ENCODE peak calls at places on chromosomes 7 and 10, in nine cellular contexts. One of them, this sample, is unnamed.

GRCh38 chr10:110276603-110277002 is 28.1 kb downstream of the SMNDC1 start:
- DNase-seq in AG10803: no peak
- DNase-seq in lower lobe of right lung: no peak
- DNase-seq in right atrium auricular region: no peak
- DNase-seq in iris pigment epithelial cell: no peak
- DNase-seq in stimulated activated CD4-positive, alpha-beta T cell treated with anti-CD3 and anti-CD28 coated beads, Interleukin-2, amount 100 ng/mL, for 24 hours: no peak
- DNase-seq in stimulated activated CD8-positive, alpha-beta memory T cell treated with anti-CD3 and anti-CD28 coated beads, Interleukin-4, amount 100 ng/mL, for 4 hours: no peak
- DNase-seq in GM13976: no peak
- DNase-seq in GM19239: no peak
- DNase-seq in this sample: no peak

GRCh38 chr7:11434371-11434770 is 397.6 kb downstream of the THSD7A start:
- DNase-seq in AG10803: peak
- DNase-seq in lower lobe of right lung: no peak
- DNase-seq in right atrium auricular region: no peak
- DNase-seq in iris pigment epithelial cell: no peak
- DNase-seq in stimulated activated CD4-positive, alpha-beta T cell treated with anti-CD3 and anti-CD28 coated beads, Interleukin-2, amount 100 ng/mL, for 24 hours: no peak
- DNase-seq in stimulated activated CD8-positive, alpha-beta memory T cell treated with anti-CD3 and anti-CD28 coated beads, Interleukin-4, amount 100 ng/mL, for 4 hours: no peak
- DNase-seq in GM13976: no peak
- DNase-seq in GM19239: no peak
- DNase-seq in this sample: no peak

GRCh38 chr7:107690611-107691010 is 30.0 kb downstream of the SLC26A4 start:
- DNase-seq in AG10803: peak
- DNase-seq in lower lobe of right lung: no peak
- DNase-seq in right atrium auricular region: no peak
- DNase-seq in iris pigment epithelial cell: peak
- DNase-seq in stimulated activated CD4-positive, alpha-beta T cell treated with anti-CD3 and anti-CD28 coated beads, Interleukin-2, amount 100 ng/mL, for 24 hours: no peak
- DNase-seq in stimulated activated CD8-positive, alpha-beta memory T cell treated with anti-CD3 and anti-CD28 coated beads, Interleukin-4, amount 100 ng/mL, for 4 hours: no peak
- DNase-seq in GM13976: no peak
- DNase-seq in GM19239: no peak
- DNase-seq in this sample: no peak

GRCh38 chr7:106767498-106768323 is 97.4 kb upstream of the PIK3CG start:
- DNase-seq in AG10803: peak
- DNase-seq in lower lobe of right lung: no peak
- DNase-seq in right atrium auricular region: no peak
- DNase-seq in iris pigment epithelial cell: peak
- DNase-seq in stimulated activated CD4-positive, alpha-beta T cell treated with anti-CD3 and anti-CD28 coated beads, Interleukin-2, amount 100 ng/mL, for 24 hours: no peak
- DNase-seq in stimulated activated CD8-positive, alpha-beta memory T cell treated with anti-CD3 and anti-CD28 coated beads, Interleukin-4, amount 100 ng/mL, for 4 hours: no peak
- DNase-seq in GM13976: no peak
- DNase-seq in GM19239: no peak
- DNase-seq in this sample: no peak

GRCh38 chr10:18214692-18215563 is 74.7 kb downstream of the CACNB2 start:
- DNase-seq in AG10803: peak
- DNase-seq in lower lobe of right lung: no peak
- DNase-seq in right atrium auricular region: no peak
- DNase-seq in iris pigment epithelial cell: peak
- DNase-seq in stimulated activated CD4-positive, alpha-beta T cell treated with anti-CD3 and anti-CD28 coated beads, Interleukin-2, amount 100 ng/mL, for 24 hours: no peak
- DNase-seq in stimulated activated CD8-positive, alpha-beta memory T cell treated with anti-CD3 and anti-CD28 coated beads, Interleukin-4, amount 100 ng/mL, for 4 hours: no peak
- DNase-seq in GM13976: no peak
- DNase-seq in GM19239: peak
- DNase-seq in this sample: peak

GRCh38 chr7:157272351-157273207 is 64.2 kb upstream of the DNAJB6 start:
- DNase-seq in AG10803: no peak
- DNase-seq in lower lobe of right lung: no peak
- DNase-seq in right atrium auricular region: no peak
- DNase-seq in iris pigment epithelial cell: no peak
- DNase-seq in stimulated activated CD4-positive, alpha-beta T cell treated with anti-CD3 and anti-CD28 coated beads, Interleukin-2, amount 100 ng/mL, for 24 hours: no peak
- DNase-seq in stimulated activated CD8-positive, alpha-beta memory T cell treated with anti-CD3 and anti-CD28 coated beads, Interleukin-4, amount 100 ng/mL, for 4 hours: no peak
- DNase-seq in GM13976: no peak
- DNase-seq in GM19239: no peak
- DNase-seq in this sample: no peak

GRCh38 chr10:17229967-17230682 is 2.1 kb downstream of the VIM start:
- DNase-seq in AG10803: peak
- DNase-seq in lower lobe of right lung: peak
- DNase-seq in right atrium auricular region: peak
- DNase-seq in iris pigment epithelial cell: peak
- DNase-seq in stimulated activated CD4-positive, alpha-beta T cell treated with anti-CD3 and anti-CD28 coated beads, Interleukin-2, amount 100 ng/mL, for 24 hours: peak
- DNase-seq in stimulated activated CD8-positive, alpha-beta memory T cell treated with anti-CD3 and anti-CD28 coated beads, Interleukin-4, amount 100 ng/mL, for 4 hours: peak
- DNase-seq in GM13976: peak
- DNase-seq in GM19239: peak
- DNase-seq in this sample: peak

GRCh38 chr10:110824660-110825059 is 47.1 kb upstream of the PDCD4 start:
- DNase-seq in AG10803: no peak
- DNase-seq in lower lobe of right lung: no peak
- DNase-seq in right atrium auricular region: no peak
- DNase-seq in iris pigment epithelial cell: no peak
- DNase-seq in stimulated activated CD4-positive, alpha-beta T cell treated with anti-CD3 and anti-CD28 coated beads, Interleukin-2, amount 100 ng/mL, for 24 hours: no peak
- DNase-seq in stimulated activated CD8-positive, alpha-beta memory T cell treated with anti-CD3 and anti-CD28 coated beads, Interleukin-4, amount 100 ng/mL, for 4 hours: no peak
- DNase-seq in GM13976: no peak
- DNase-seq in GM19239: no peak
- DNase-seq in this sample: no peak

GRCh38 chr10:131855396-131855762 is 45.4 kb upstream of the PPP2R2D start:
- DNase-seq in AG10803: no peak
- DNase-seq in lower lobe of right lung: no peak
- DNase-seq in right atrium auricular region: no peak
- DNase-seq in iris pigment epithelial cell: no peak
- DNase-seq in stimulated activated CD4-positive, alpha-beta T cell treated with anti-CD3 and anti-CD28 coated beads, Interleukin-2, amount 100 ng/mL, for 24 hours: no peak
- DNase-seq in stimulated activated CD8-positive, alpha-beta memory T cell treated with anti-CD3 and anti-CD28 coated beads, Interleukin-4, amount 100 ng/mL, for 4 hours: no peak
- DNase-seq in GM13976: no peak
- DNase-seq in GM19239: no peak
- DNase-seq in this sample: no peak

GRCh38 chr7:151426486-151426905 is 13.4 kb downstream of the CRYGN start:
- DNase-seq in AG10803: peak
- DNase-seq in lower lobe of right lung: peak
- DNase-seq in right atrium auricular region: peak
- DNase-seq in iris pigment epithelial cell: peak
- DNase-seq in stimulated activated CD4-positive, alpha-beta T cell treated with anti-CD3 and anti-CD28 coated beads, Interleukin-2, amount 100 ng/mL, for 24 hours: no peak
- DNase-seq in stimulated activated CD8-positive, alpha-beta memory T cell treated with anti-CD3 and anti-CD28 coated beads, Interleukin-4, amount 100 ng/mL, for 4 hours: no peak
- DNase-seq in GM13976: no peak
- DNase-seq in GM19239: no peak
- DNase-seq in this sample: no peak

GRCh38 chr7:152959610-152960009 is 200.1 kb downstream of the ACTR3B start:
- DNase-seq in AG10803: no peak
- DNase-seq in lower lobe of right lung: no peak
- DNase-seq in right atrium auricular region: no peak
- DNase-seq in iris pigment epithelial cell: no peak
- DNase-seq in stimulated activated CD4-positive, alpha-beta T cell treated with anti-CD3 and anti-CD28 coated beads, Interleukin-2, amount 100 ng/mL, for 24 hours: no peak
- DNase-seq in stimulated activated CD8-positive, alpha-beta memory T cell treated with anti-CD3 and anti-CD28 coated beads, Interleukin-4, amount 100 ng/mL, for 4 hours: no peak
- DNase-seq in GM13976: no peak
- DNase-seq in GM19239: no peak
- DNase-seq in this sample: no peak

GRCh38 chr10:31263903-31264302 is 55.1 kb upstream of the ZEB1 start:
- DNase-seq in AG10803: no peak
- DNase-seq in lower lobe of right lung: no peak
- DNase-seq in right atrium auricular region: no peak
- DNase-seq in iris pigment epithelial cell: peak
- DNase-seq in stimulated activated CD4-positive, alpha-beta T cell treated with anti-CD3 and anti-CD28 coated beads, Interleukin-2, amount 100 ng/mL, for 24 hours: no peak
- DNase-seq in stimulated activated CD8-positive, alpha-beta memory T cell treated with anti-CD3 and anti-CD28 coated beads, Interleukin-4, amount 100 ng/mL, for 4 hours: no peak
- DNase-seq in GM13976: no peak
- DNase-seq in GM19239: no peak
- DNase-seq in this sample: no peak

GRCh38 chr10:122854648-122855047 is 9.0 kb upstream of the CUZD1 start:
- DNase-seq in AG10803: peak
- DNase-seq in lower lobe of right lung: no peak
- DNase-seq in right atrium auricular region: no peak
- DNase-seq in iris pigment epithelial cell: peak
- DNase-seq in stimulated activated CD4-positive, alpha-beta T cell treated with anti-CD3 and anti-CD28 coated beads, Interleukin-2, amount 100 ng/mL, for 24 hours: no peak
- DNase-seq in stimulated activated CD8-positive, alpha-beta memory T cell treated with anti-CD3 and anti-CD28 coated beads, Interleukin-4, amount 100 ng/mL, for 4 hours: no peak
- DNase-seq in GM13976: no peak
- DNase-seq in GM19239: no peak
- DNase-seq in this sample: no peak

GRCh38 chr7:47253650-47254080 is 328.2 kb downstream of the TNS3 start:
- DNase-seq in AG10803: peak
- DNase-seq in lower lobe of right lung: no peak
- DNase-seq in right atrium auricular region: peak
- DNase-seq in iris pigment epithelial cell: peak
- DNase-seq in stimulated activated CD4-positive, alpha-beta T cell treated with anti-CD3 and anti-CD28 coated beads, Interleukin-2, amount 100 ng/mL, for 24 hours: no peak
- DNase-seq in stimulated activated CD8-positive, alpha-beta memory T cell treated with anti-CD3 and anti-CD28 coated beads, Interleukin-4, amount 100 ng/mL, for 4 hours: no peak
- DNase-seq in GM13976: peak
- DNase-seq in GM19239: peak
- DNase-seq in this sample: peak

GRCh38 chr10:120508966-120509365 is 51.9 kb downstream of the PLPP4 start:
- DNase-seq in AG10803: no peak
- DNase-seq in lower lobe of right lung: no peak
- DNase-seq in right atrium auricular region: no peak
- DNase-seq in iris pigment epithelial cell: no peak
- DNase-seq in stimulated activated CD4-positive, alpha-beta T cell treated with anti-CD3 and anti-CD28 coated beads, Interleukin-2, amount 100 ng/mL, for 24 hours: no peak
- DNase-seq in stimulated activated CD8-positive, alpha-beta memory T cell treated with anti-CD3 and anti-CD28 coated beads, Interleukin-4, amount 100 ng/mL, for 4 hours: no peak
- DNase-seq in GM13976: no peak
- DNase-seq in GM19239: no peak
- DNase-seq in this sample: no peak

GRCh38 chr10:113736576-113736975 is 14.9 kb upstream of the PLEKHS1 start:
- DNase-seq in AG10803: peak
- DNase-seq in lower lobe of right lung: no peak
- DNase-seq in right atrium auricular region: no peak
- DNase-seq in iris pigment epithelial cell: no peak
- DNase-seq in stimulated activated CD4-positive, alpha-beta T cell treated with anti-CD3 and anti-CD28 coated beads, Interleukin-2, amount 100 ng/mL, for 24 hours: no peak
- DNase-seq in stimulated activated CD8-positive, alpha-beta memory T cell treated with anti-CD3 and anti-CD28 coated beads, Interleukin-4, amount 100 ng/mL, for 4 hours: no peak
- DNase-seq in GM13976: no peak
- DNase-seq in GM19239: no peak
- DNase-seq in this sample: no peak

GRCh38 chr10:50990568-50991495 is 83.5 kb upstream of the PRKG1 start:
- DNase-seq in AG10803: peak
- DNase-seq in lower lobe of right lung: peak
- DNase-seq in right atrium auricular region: peak
- DNase-seq in iris pigment epithelial cell: peak
- DNase-seq in stimulated activated CD4-positive, alpha-beta T cell treated with anti-CD3 and anti-CD28 coated beads, Interleukin-2, amount 100 ng/mL, for 24 hours: no peak
- DNase-seq in stimulated activated CD8-positive, alpha-beta memory T cell treated with anti-CD3 and anti-CD28 coated beads, Interleukin-4, amount 100 ng/mL, for 4 hours: no peak
- DNase-seq in GM13976: peak
- DNase-seq in GM19239: no peak
- DNase-seq in this sample: no peak